ENCODE peak calls at places on chromosomes 4 and X, in four cellular contexts. B is HCT116, T is HepG2, D is K562. N is an unnamed sample.

GRCh38 chr4:122450847-122451246 is 5.7 kb downstream of the IL2 start:
- DNase-seq in D (no peak), T (peak), B (peak), N (no peak)

GRCh38 chrX:41561045-41561444 is 113.9 kb downstream of the NYX start:
- DNase-seq in B (no peak), T (no peak), D (peak), N (peak)

GRCh38 chrX:76796311-76796710 is 368.8 kb downstream of the MAGEE1 start:
- DNase-seq in D (no peak), T (no peak), B (no peak), N (no peak)

GRCh38 chrX:9282325-9282724 is 182.5 kb upstream of the TBL1X start:
- DNase-seq in T (no peak), B (no peak), D (no peak), N (no peak)

GRCh38 chr4:13173974-13174373 is 310.2 kb downstream of the RAB28 start:
- DNase-seq in B (no peak), D (no peak), T (no peak), N (no peak)

GRCh38 chrX:103157511-103158316 is 57.2 kb upstream of the BEX4 start:
- DNase-seq in B (no peak), D (peak), T (peak), N (peak)

GRCh38 chrX:75623535-75623934 is 100.7 kb upstream of the ZDHHC15 start:
- DNase-seq in D (no peak), B (no peak), T (peak), N (no peak)

GRCh38 chr4:82380344-82380743 is 6.6 kb upstream of the HNRNPD start:
- DNase-seq in D (no peak), B (peak), T (no peak), N (no peak)

GRCh38 chr4:610411-611261 is 14.7 kb upstream of the PDE6B start:
- DNase-seq in B (no peak), D (no peak), T (no peak), N (peak)

GRCh38 chr4:58360354-58361133 is 1250.4 kb upstream of the IGFBP7 start:
- DNase-seq in T (no peak), B (no peak), D (no peak), N (no peak)

GRCh38 chrX:124555036-124555595 is 208.8 kb downstream of the SH2D1A start:
- DNase-seq in B (no peak), T (no peak), D (no peak), N (no peak)

DNA sequence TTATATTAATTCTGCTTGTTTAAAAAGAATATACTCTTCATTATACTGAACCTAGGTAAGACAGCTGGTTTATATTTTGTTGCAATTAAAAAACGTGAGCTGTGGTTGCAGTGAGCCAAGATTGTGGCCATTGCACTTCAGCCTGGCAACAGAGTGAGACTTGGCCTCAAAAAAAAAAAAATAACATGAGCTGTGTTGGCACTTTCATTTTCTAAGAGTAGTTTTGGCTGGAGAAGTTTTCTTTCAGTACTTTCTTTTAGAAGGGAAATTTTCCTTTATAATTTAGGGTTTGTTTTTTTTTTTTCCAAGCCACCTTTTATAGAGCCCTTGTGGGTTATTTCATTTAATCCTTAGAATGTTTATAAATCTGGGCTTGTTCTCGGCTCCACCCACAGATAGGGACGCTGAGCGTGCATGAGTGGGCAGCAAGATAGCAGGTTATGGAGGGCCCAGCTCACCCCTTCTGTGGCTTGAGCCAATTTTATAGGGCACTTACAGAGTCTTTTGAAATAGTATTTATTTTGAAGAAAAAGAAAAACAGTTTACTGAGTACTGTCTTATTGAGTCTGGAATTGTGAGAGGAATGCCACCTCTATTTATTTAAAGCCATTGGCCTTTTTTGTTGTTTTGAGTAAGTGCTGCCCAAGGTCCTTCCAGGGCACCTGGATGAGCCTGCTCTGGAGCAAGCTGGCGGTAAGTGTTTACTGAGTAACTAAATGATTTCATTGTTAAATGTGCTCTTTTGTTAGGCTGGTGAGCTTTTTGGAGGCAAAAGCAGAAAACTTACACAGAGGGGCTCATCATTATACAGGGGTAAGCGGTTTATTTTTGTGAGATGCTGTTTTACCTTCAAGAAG is 60.9 kb downstream of the HTT start:
- DNase-seq in T (peak), D (no peak), B (no peak), N (no peak)
- TF ChIP-seq TCF7L2 in T (no peak), D (no peak), B (no peak), N (no peak)

GRCh38 chrX:1465261-1466231 is 12.8 kb upstream of the ASMTL start:
- DNase-seq in B (no peak), T (no peak), D (no peak), N (no peak)
- TF ChIP-seq POLR2AphosphoS5 in B (no peak), T (no peak), D (no peak), N (no peak)

DNA sequence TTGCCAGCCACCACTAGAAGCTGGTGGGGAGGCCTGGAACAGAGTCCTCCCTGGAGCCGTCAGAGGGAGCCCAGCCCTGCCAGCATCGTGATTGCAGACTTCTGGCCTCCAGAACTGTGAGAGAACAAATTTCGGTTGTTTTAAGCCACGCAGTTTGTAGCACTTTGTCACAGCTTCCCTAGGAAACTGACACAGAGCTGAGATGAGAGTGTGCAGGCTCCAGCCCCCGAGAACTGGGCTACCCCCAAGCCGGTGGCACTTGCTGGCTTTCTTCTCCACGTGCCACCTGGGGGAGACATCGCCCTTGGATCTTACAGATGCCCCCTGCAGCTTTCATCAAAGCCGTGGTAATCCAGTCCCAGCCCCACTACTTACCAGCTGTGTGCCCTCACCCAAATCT is 83.7 kb downstream of the PPP2R2C start:
- DNase-seq in B (no peak), T (no peak), D (no peak), N (no peak)
- TF ChIP-seq TCF7L2 in B (no peak), T (no peak), D (no peak), N (no peak)

DNA sequence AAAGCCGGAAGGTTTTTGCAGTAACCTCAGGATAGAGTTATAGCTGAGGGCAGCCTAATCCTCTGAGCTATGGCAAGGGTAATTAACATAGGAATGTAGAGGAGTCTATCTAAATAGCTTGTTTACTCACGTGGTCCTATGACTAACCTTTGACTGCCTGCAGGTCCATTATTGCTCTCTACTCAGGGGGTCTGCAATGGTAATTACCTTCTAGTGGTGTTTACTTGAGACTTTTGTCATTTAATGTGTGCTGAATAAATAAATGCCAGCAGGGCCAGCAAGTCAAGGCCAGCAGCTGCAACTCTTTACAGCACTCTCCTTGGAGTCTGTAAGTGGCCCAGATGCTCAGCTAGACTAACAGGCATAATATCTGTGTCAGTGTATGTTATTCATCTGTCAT is 212.7 kb upstream of the FMR1 start:
- DNase-seq in B (no peak), T (no peak), D (no peak), N (no peak)
- TF ChIP-seq POLR2AphosphoS5 in B (no peak), T (no peak), D (no peak), N (no peak)

DNA sequence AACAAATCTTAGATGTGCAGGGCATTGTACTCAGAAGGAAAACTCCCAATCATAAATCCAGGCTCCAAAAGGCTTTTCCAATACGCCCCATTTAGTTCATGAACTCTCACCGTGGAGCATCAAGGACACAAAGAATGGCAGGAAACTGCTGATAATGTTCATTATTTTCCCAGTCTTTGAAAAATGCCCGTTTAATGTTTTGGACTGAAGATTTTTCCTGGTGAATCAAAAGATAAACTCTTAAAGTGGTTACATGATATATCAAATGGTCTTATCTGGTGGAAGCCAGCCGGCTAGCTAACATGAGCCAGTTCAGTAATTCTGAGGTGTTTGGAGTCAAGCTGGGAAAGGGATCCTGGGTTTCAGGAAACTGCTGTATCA is 62.1 kb upstream of the AP1S2 start:
- DNase-seq in D (no peak), T (no peak), B (no peak), N (no peak)
- TF ChIP-seq TCF7L2 in D (no peak), T (no peak), B (no peak), N (no peak)